ENCODE peak calls at places on chromosomes 12 and 14, in eight cellular contexts. Z is AG04449, I is colonic mucosa, S is nephron progenitor cell, A is BJ, Y is GM13977, U is brain microvascular endothelial cell, T is HFFc6. C is an unnamed sample.

GRCh38 chr12:75505706-75506312 is 5.6 kb downstream of the KRR1 start:
- DNase-seq in Z (no peak), I (no peak), S (no peak), A (no peak), Y (no peak), U (no peak), T (peak), C (no peak)

GRCh38 chr12:13436696-13437391 is 240.3 kb downstream of the EMP1 start:
- DNase-seq in Z (no peak), I (no peak), S (no peak), A (no peak), Y (no peak), U (peak), T (no peak), C (no peak)

GRCh38 chr12:75848533-75848932 is 183.0 kb downstream of the PHLDA1 start:
- DNase-seq in Z (no peak), I (no peak), S (no peak), A (no peak), Y (no peak), U (no peak), T (no peak), C (no peak)

GRCh38 chr12:100591979-100592378 is 18.5 kb downstream of the GAS2L3 start:
- DNase-seq in Z (no peak), I (no peak), S (no peak), A (no peak), Y (no peak), U (no peak), T (no peak), C (no peak)

GRCh38 chr12:22275847-22276246 is 58.7 kb downstream of the ST8SIA1 start:
- DNase-seq in Z (peak), I (peak), S (no peak), A (peak), Y (no peak), U (peak), T (peak), C (peak)

GRCh38 chr14:63890553-63890952 is 37.7 kb downstream of the SYNE2 start:
- DNase-seq in Z (no peak), I (no peak), S (no peak), A (no peak), Y (no peak), U (no peak), T (no peak), C (no peak)

GRCh38 chr12:12265571-12266388 is 1.1 kb downstream of the LRP6 start:
- DNase-seq in Z (no peak), I (peak), S (no peak), A (no peak), Y (peak), U (peak), T (peak), C (no peak)

GRCh38 chr14:95256011-95256775 is 63.5 kb downstream of the CLMN start:
- DNase-seq in Z (no peak), I (no peak), S (no peak), A (no peak), Y (no peak), U (no peak), T (no peak), C (no peak)

GRCh38 chr12:17264603-17265002 is 658.6 kb upstream of the LMO3 start:
- DNase-seq in Z (no peak), I (no peak), S (no peak), A (no peak), Y (no peak), U (no peak), T (no peak), C (no peak)

GRCh38 chr14:69501362-69501964 is 16.9 kb downstream of the PLEKHD1 start:
- DNase-seq in Z (no peak), I (no peak), S (no peak), A (no peak), Y (no peak), U (no peak), T (no peak), C (no peak)

GRCh38 chr14:99560946-99561683 is 42.9 kb downstream of the CCDC85C start:
- DNase-seq in Z (no peak), I (no peak), S (no peak), A (no peak), Y (no peak), U (no peak), T (no peak), C (no peak)

GRCh38 chr12:95733156-95733825 is 57.3 kb downstream of the NTN4 start:
- DNase-seq in Z (peak), I (peak), S (no peak), A (peak), Y (no peak), U (no peak), T (peak), C (peak)

GRCh38 chr12:52805739-52806138 is 8.2 kb downstream of the KRT4 start:
- DNase-seq in Z (no peak), I (no peak), S (no peak), A (no peak), Y (no peak), U (no peak), T (no peak), C (no peak)

GRCh38 chr14:68564826-68565760 is 227.8 kb downstream of the ZFP36L1 start:
- DNase-seq in Z (no peak), I (no peak), S (no peak), A (no peak), Y (no peak), U (no peak), T (no peak), C (no peak)

GRCh38 chr12:130463259-130463658 is 125.6 kb downstream of the PIWIL1 start:
- DNase-seq in Z (no peak), I (no peak), S (no peak), A (no peak), Y (no peak), U (no peak), T (no peak), C (no peak)

GRCh38 chr12:62260733-62261683 is 804 bp downstream of the USP15 start:
- DNase-seq in Z (no peak), I (peak), S (peak), A (no peak), Y (peak), U (peak), T (peak), C (no peak)

GRCh38 chr14:36667679-36668078 is 6.0 kb downstream of the PAX9 start:
- DNase-seq in Z (no peak), I (no peak), S (no peak), A (no peak), Y (no peak), U (no peak), T (no peak), C (no peak)

GRCh38 chr12:38736821-38737220 is 168.6 kb downstream of the CPNE8 start:
- DNase-seq in Z (no peak), I (no peak), S (no peak), A (no peak), Y (no peak), U (no peak), T (no peak), C (no peak)

GRCh38 chr12:119363037-119363436 is 28.5 kb downstream of the CCDC60 start:
- DNase-seq in Z (no peak), I (no peak), S (no peak), A (no peak), Y (no peak), U (no peak), T (no peak), C (no peak)

GRCh38 chr14:36161781-36162180 is 14.7 kb downstream of the PTCSC3 start:
- DNase-seq in Z (no peak), I (peak), S (peak), A (no peak), Y (no peak), U (no peak), T (no peak), C (no peak)

GRCh38 chr12:89513544-89513943 is 11.1 kb downstream of the GALNT4 start:
- DNase-seq in Z (no peak), I (no peak), S (no peak), A (no peak), Y (no peak), U (no peak), T (no peak), C (no peak)

GRCh38 chr14:59601056-59601455 is 24.4 kb upstream of the CCDC175 start:
- DNase-seq in Z (no peak), I (peak), S (no peak), A (no peak), Y (no peak), U (no peak), T (no peak), C (no peak)

GRCh38 chr14:59600211-59600945 is 23.8 kb upstream of the CCDC175 start:
- DNase-seq in Z (no peak), I (no peak), S (no peak), A (no peak), Y (no peak), U (peak), T (no peak), C (no peak)

GRCh38 chr14:59591641-59592040 is 15.0 kb upstream of the CCDC175 start:
- DNase-seq in Z (no peak), I (no peak), S (no peak), A (no peak), Y (no peak), U (no peak), T (no peak), C (no peak)

GRCh38 chr14:59595071-59595470 is 18.5 kb upstream of the CCDC175 start:
- DNase-seq in Z (no peak), I (peak), S (no peak), A (no peak), Y (no peak), U (no peak), T (no peak), C (no peak)
- TF ChIP-seq CTCF in Z (no peak), I (no peak), S (no peak), A (no peak), Y (no peak), U (no peak), T (no peak), C (no peak)

GRCh38 chr14:74907744-74908143 is 15.3 kb downstream of the RPS6KL1 start:
- DNase-seq in Z (no peak), I (no peak), S (no peak), A (no peak), Y (no peak), U (no peak), T (no peak), C (no peak)

GRCh38 chr14:74908861-74909341 is 14.2 kb downstream of the RPS6KL1 start:
- DNase-seq in Z (no peak), I (no peak), S (no peak), A (no peak), Y (no peak), U (no peak), T (no peak), C (no peak)

GRCh38 chr14:74905595-74906142 is 17.4 kb downstream of the RPS6KL1 start:
- DNase-seq in Z (no peak), I (peak), S (peak), A (no peak), Y (peak), U (no peak), T (peak), C (no peak)

GRCh38 chr14:74904623-74905503 is 18.2 kb downstream of the RPS6KL1 start:
- DNase-seq in Z (no peak), I (no peak), S (no peak), A (no peak), Y (no peak), U (no peak), T (no peak), C (no peak)

DNA sequence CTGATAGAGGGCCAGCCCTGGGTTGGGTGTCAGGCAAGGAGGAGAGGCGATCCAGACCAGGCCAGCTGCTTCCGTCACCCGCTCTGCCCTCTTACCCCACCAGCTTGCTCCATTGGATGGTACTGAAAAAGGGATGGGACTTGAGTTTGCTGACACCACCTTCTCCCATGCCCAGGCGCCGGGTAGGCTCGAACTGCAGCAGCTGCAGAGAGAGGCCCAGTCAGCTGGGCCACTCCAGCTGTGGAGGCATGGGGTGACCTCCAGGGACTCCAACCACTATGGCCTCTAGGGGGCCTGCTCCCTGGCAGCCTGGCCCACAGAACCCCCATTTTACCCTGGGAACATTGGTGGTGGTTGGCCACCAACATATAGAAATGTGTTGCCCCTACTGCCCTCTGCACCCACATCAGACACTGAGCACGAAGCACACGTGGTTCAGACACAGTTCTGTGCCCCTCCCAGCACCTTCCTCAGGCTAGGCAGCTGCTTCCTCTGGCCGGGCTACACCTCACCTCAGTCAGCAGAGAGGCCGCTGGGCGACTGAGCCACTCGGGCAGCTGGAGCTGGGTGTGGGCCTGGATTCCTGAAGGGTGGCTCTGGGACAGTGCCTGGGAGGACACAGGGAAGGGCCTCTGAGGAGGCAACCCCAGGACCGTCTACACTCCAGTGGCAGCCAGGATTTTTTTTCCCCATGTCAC is 16.0 kb downstream of the RPS6KL1 start:
- DNase-seq in Z (no peak), I (peak), S (no peak), A (no peak), Y (no peak), U (no peak), T (no peak), C (no peak)
- TF ChIP-seq CTCF in Z (peak), I (no peak), S (no peak), A (peak), Y (peak), U (peak), T (peak), C (peak)

GRCh38 chr12:44876554-44877275 is 600 bp upstream of the NELL2 start:
- DNase-seq in Z (no peak), I (peak), S (peak), A (no peak), Y (peak), U (no peak), T (no peak), C (no peak)

GRCh38 chr12:44874981-44875416 is 1.1 kb downstream of the NELL2 start:
- DNase-seq in Z (no peak), I (no peak), S (peak), A (no peak), Y (peak), U (no peak), T (no peak), C (no peak)

GRCh38 chr12:44875417-44875953 is 630 bp downstream of the NELL2 start:
- DNase-seq in Z (no peak), I (no peak), S (peak), A (no peak), Y (peak), U (no peak), T (no peak), C (no peak)

GRCh38 chr12:44875954-44876553 is at the start of gene NELL2:
- DNase-seq in Z (no peak), I (peak), S (peak), A (no peak), Y (peak), U (no peak), T (no peak), C (no peak)

DNA sequence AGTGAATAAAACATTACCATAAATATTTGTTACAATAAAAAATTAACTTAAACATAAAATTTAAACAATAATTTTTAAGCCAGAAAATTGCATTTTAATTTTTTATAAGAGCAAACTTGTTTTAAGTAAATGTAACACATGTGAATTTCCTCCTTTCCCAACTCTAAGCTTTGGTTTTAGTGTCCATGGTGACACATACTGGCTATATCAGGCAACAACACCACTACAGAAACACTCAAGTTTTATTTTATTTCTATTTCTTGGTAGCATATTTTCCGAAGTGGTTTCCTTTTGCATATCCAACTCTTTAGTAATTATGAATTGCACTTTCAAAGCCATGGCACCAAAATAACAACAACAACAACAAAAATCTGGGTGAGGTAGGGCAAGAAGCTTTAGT is 2.2 kb downstream of the NELL2 start:
- DNase-seq in Z (no peak), I (no peak), S (no peak), A (no peak), Y (peak), U (no peak), T (peak), C (no peak)
- TF ChIP-seq CTCF in Z (no peak), I (no peak), S (peak), A (no peak), Y (peak), U (no peak), T (peak), C (no peak)

GRCh38 chr14:89814126-89814525 is 140.4 kb downstream of the EFCAB11 start:
- DNase-seq in Z (no peak), I (no peak), S (no peak), A (no peak), Y (no peak), U (no peak), T (no peak), C (no peak)

GRCh38 chr14:89807905-89808304 is 146.6 kb downstream of the EFCAB11 start:
- DNase-seq in Z (no peak), I (no peak), S (no peak), A (no peak), Y (no peak), U (no peak), T (no peak), C (no peak)

GRCh38 chr14:89810101-89810500 is 144.4 kb downstream of the EFCAB11 start:
- DNase-seq in Z (no peak), I (no peak), S (no peak), A (no peak), Y (no peak), U (no peak), T (no peak), C (no peak)

DNA sequence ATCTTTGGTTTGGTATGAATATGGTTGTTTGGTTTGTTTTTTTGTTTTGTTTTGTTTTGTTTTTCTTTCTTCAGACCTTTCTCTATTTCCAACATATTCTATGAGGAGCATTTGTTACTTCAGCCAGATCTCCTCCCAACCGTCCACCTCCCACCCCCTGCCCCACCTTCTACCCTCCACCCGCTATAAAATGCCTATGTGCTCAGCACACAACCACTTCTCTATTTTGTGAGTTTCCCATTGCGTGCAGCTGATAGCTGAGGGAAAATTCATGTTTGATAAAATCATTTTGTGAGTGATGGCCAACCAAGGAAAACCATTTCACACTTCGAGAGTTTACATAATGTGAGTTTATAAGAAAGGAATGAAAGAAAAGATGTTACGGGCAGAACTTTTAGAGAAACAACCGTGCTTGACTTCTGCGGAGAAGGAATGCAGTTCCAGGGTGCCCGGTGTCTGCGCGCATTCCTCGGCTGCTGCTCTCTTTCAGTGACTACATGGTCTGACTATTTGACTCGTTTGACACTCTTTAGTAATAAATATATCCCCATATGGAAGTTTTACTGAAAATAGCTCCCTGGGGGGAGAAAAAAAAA is 140.9 kb downstream of the EFCAB11 start:
- DNase-seq in Z (peak), I (no peak), S (peak), A (peak), Y (no peak), U (peak), T (peak), C (peak)
- TF ChIP-seq CTCF in Z (no peak), I (no peak), S (no peak), A (no peak), Y (no peak), U (no peak), T (no peak), C (no peak)

GRCh38 chr14:70585221-70585620 is 15.2 kb downstream of the MED6 start:
- DNase-seq in Z (no peak), I (no peak), S (no peak), A (no peak), Y (no peak), U (no peak), T (peak), C (no peak)
- TF ChIP-seq CTCF in Z (peak), I (no peak), S (no peak), A (no peak), Y (peak), U (peak), T (peak), C (peak)

DNA sequence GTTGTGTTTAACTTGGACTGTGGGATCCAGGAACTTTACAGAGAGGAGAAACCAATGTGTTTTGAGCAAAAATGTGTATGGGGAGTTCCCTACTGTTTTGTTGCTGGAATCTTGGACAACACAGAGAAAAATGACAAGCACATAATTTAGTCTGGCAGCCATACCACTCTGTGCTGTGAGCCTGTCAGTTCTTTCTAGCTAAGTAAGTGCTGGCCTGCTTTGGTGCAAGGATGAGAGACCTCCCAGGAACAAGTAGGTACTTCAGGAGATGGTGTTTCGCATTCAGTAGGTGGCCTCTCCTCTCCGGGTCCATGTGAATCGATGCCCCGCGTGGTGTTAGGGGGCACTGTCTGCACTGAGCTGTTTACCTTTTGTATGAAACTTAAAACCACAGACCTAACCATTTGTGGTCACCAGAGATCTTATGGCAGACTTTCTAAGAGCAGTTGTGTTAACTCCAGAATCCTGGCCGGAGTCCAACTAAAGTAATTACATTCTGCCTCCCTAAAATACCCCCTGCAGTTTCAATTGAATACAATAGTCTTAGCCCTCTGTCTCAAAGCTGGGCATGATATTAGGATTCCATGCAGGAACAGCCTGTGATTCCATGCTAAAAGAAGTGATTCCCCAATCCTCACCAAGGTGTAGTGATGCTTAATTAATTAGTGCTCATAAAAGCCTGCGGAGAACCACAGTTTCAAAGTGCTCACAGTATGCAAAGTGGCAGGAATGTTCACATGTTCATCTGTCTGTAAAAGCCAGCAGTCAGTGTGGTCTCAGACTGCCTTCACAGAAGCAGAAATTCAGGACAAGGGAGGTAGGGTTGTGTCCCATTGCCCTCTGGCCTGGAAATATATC is 64.2 kb downstream of the LLPH start:
- DNase-seq in Z (peak), I (no peak), S (no peak), A (no peak), Y (no peak), U (peak), T (no peak), C (peak)
- TF ChIP-seq CTCF in Z (peak), I (no peak), S (no peak), A (no peak), Y (peak), U (peak), T (peak), C (peak)

GRCh38 chr12:107163413-107163812 is 70.1 kb upstream of the CRY1 start:
- DNase-seq in Z (no peak), I (no peak), S (no peak), A (no peak), Y (no peak), U (no peak), T (no peak), C (no peak)
- TF ChIP-seq CTCF in Z (no peak), I (no peak), S (no peak), A (no peak), Y (no peak), U (no peak), T (no peak), C (no peak)

C was measured in AG04450.